ENCODE peak calls at places on chromosome 16, in nine cellular contexts. W, R, D, K, J, N, F, B and V are unnamed samples.

GRCh38 chr16:29664133-29664912 is 1.3 kb downstream of the SPN start:
- DNase-seq in W (peak; percentile 32), R (no peak), D (no peak), K (no peak), J (no peak), N (no peak), F (peak; percentile 82), B (no peak), V (no peak)

GRCh38 chr16:15772579-15773293 is 84.1 kb downstream of the MYH11 start:
- DNase-seq in W (no peak), R (no peak), D (no peak), K (no peak), J (no peak), N (no peak), F (no peak), B (no peak), V (no peak)

GRCh38 chr16:78211951-78212350 is 112.5 kb downstream of the WWOX start:
- DNase-seq in W (no peak), R (no peak), D (no peak), K (no peak), J (peak; percentile 85), N (peak; percentile 41), F (no peak), B (no peak), V (peak; percentile 44)

GRCh38 chr16:1449201-1449788 is 4.9 kb upstream of the CCDC154 start:
- DNase-seq in W (no peak), R (no peak), D (no peak), K (no peak), J (no peak), N (no peak), F (no peak), B (no peak), V (no peak)

GRCh38 chr16:85387171-85387507 is 226.0 kb upstream of the GSE1 start:
- DNase-seq in W (no peak), R (no peak), D (peak; percentile 49), K (no peak), J (no peak), N (peak; percentile 14), F (no peak), B (peak; percentile 63), V (no peak)

GRCh38 chr16:2483160-2483559 is 8.2 kb downstream of the TBC1D24 start:
- DNase-seq in W (no peak), R (peak; percentile 78), D (no peak), K (no peak), J (no peak), N (no peak), F (no peak), B (no peak), V (no peak)

GRCh38 chr16:84616515-84616914 is 1.4 kb downstream of the COTL1 start:
- DNase-seq in W (peak; percentile 56), R (no peak), D (no peak), K (no peak), J (no peak), N (no peak), F (no peak), B (no peak), V (no peak)

GRCh38 chr16:6076631-6077030 is 979.0 kb upstream of the EEF2KMT start:
- DNase-seq in W (no peak), R (no peak), D (no peak), K (no peak), J (no peak), N (no peak), F (no peak), B (no peak), V (no peak)

GRCh38 chr16:69834817-69835477 is 72.8 kb downstream of the WWP2 start:
- DNase-seq in W (no peak), R (no peak), D (no peak), K (no peak), J (no peak), N (no peak), F (no peak), B (no peak), V (no peak)

GRCh38 chr16:66359811-66360608 is 6.5 kb upstream of the CDH5 start:
- DNase-seq in W (no peak), R (no peak), D (no peak), K (no peak), J (no peak), N (no peak), F (no peak), B (no peak), V (no peak)

GRCh38 chr16:11050954-11051353 is 106.6 kb downstream of the CLEC16A start:
- DNase-seq in W (no peak), R (no peak), D (no peak), K (no peak), J (no peak), N (no peak), F (no peak), B (peak; percentile 39), V (no peak)

GRCh38 chr16:23578096-23578830 is 17.9 kb downstream of the NDUFAB1 start:
- DNase-seq in W (no peak), R (no peak), D (no peak), K (no peak), J (no peak), N (no peak), F (no peak), B (peak; percentile 18), V (no peak)

GRCh38 chr16:31404353-31405064 is 11.4 kb downstream of the ITGAD start:
- DNase-seq in W (no peak), R (no peak), D (no peak), K (no peak), J (no peak), N (no peak), F (peak; percentile 80), B (no peak), V (no peak)

GRCh38 chr16:70747703-70748631 is 53.0 kb downstream of the VAC14 start:
- DNase-seq in W (no peak), R (no peak), D (no peak), K (no peak), J (no peak), N (no peak), F (no peak), B (no peak), V (no peak)

GRCh38 chr16:56911771-56912541 is 20.0 kb upstream of the HERPUD1 start:
- DNase-seq in W (peak; percentile 74), R (no peak), D (no peak), K (peak; percentile 72), J (no peak), N (no peak), F (no peak), B (peak; percentile 76), V (peak; percentile 40)

GRCh38 chr16:58024673-58025350 is 742 bp upstream of the MMP15 start:
- DNase-seq in W (peak; percentile 91), R (peak; percentile 49), D (no peak), K (no peak), J (no peak), N (peak; percentile 73), F (peak; percentile 75), B (no peak), V (peak; percentile 94)

GRCh38 chr16:84585886-84586285 is 32.0 kb downstream of the COTL1 start:
- DNase-seq in W (no peak), R (peak; percentile 50), D (no peak), K (no peak), J (no peak), N (peak; percentile 84), F (peak; percentile 72), B (no peak), V (no peak)

GRCh38 chr16:4375717-4376116 is 4.1 kb downstream of the VASN start:
- DNase-seq in W (no peak), R (no peak), D (no peak), K (no peak), J (no peak), N (no peak), F (no peak), B (no peak), V (no peak)

GRCh38 chr16:69187387-69187890 is 475 bp downstream of the SNTB2 start:
- DNase-seq in W (peak; percentile 62), R (peak; percentile 87), D (peak; percentile 81), K (no peak), J (no peak), N (peak; percentile 72), F (peak; percentile 71), B (peak; percentile 82), V (peak; percentile 60)

GRCh38 chr16:963913-964695 is 6.7 kb downstream of the LMF1 start:
- DNase-seq in W (peak; percentile 33), R (no peak), D (no peak), K (no peak), J (no peak), N (no peak), F (no peak), B (no peak), V (no peak)

GRCh38 chr16:974606-975312 is 4.0 kb upstream of the LMF1 start:
- DNase-seq in W (no peak), R (peak; percentile 36), D (peak; percentile 58), K (no peak), J (no peak), N (no peak), F (no peak), B (no peak), V (no peak)

GRCh38 chr16:67555795-67556212 is 6.5 kb upstream of the CTCF start:
- DNase-seq in W (no peak), R (no peak), D (no peak), K (no peak), J (no peak), N (no peak), F (no peak), B (no peak), V (no peak)
- TF ChIP-seq POLR2AphosphoS5 in W (no peak), R (no peak), D (no peak), K (no peak), J (no peak), N (no peak), F (no peak), B (no peak), V (no peak)

GRCh38 chr16:19389246-19389645 is 28.4 kb upstream of the TMC5 start:
- DNase-seq in W (peak; percentile 84), R (peak; percentile 60), D (no peak), K (peak; percentile 8), J (no peak), N (peak; percentile 88), F (peak; percentile 61), B (no peak), V (peak; percentile 83)
- TF ChIP-seq EP300 in W (no peak), R (no peak), D (no peak), K (no peak), J (no peak), N (no peak), F (no peak), B (no peak), V (no peak)

DNA sequence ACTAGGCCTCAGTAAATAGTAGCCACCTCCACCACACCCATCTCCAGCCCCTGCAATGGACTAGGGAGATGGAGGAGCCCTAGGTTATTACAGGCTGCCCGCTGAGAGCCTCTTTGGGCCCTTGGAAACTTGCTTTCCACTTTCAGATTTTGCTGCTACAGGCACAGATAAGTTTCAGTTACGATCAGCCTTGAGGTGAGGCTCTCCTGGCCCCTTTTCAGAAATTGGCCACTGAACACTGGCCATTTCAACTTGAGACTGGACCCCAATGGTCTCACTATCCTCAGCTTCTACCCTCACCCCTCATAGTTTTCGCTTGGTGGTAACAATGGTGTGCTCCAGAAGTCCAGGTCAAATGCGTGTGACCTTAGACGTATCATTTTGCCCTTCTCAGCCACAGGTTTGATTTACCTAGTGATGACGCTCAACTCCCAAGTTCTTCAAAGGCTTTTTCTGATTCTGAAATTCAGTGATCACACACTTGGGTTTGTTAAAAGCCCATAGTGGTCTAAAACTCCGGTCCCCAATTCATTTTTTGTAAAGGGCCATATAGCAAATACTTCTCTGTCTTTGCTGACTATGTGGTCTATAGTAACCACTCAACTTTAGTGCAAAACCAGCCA is 1.0 kb downstream of the PMM2 start:
- DNase-seq in W (no peak), R (no peak), D (no peak), K (no peak), J (no peak), N (no peak), F (no peak), B (no peak), V (no peak)
- TF ChIP-seq POLR2AphosphoS5 in W (no peak), R (no peak), D (no peak), K (peak; percentile 38), J (no peak), N (no peak), F (no peak), B (no peak), V (no peak)

GRCh38 chr16:50939356-50939755 is 197.5 kb downstream of the CYLD start:
- DNase-seq in W (no peak), R (no peak), D (no peak), K (no peak), J (no peak), N (no peak), F (no peak), B (no peak), V (no peak)
- TF ChIP-seq EP300 in W (no peak), R (no peak), D (no peak), K (no peak), J (no peak), N (no peak), F (no peak), B (no peak), V (no peak)